ENCODE peak calls at places on chromosomes 6 and 20, in seven cellular contexts. I is HepG2, W is T47D, Z is SK-N-SH, O is GM12878, U is K562, V is H1. K is an unnamed sample.

GRCh38 chr20:51661609-51662178 is 106.5 kb downstream of the ATP9A start:
- DNase-seq in I (peak; percentile 95), W (no peak), Z (no peak), O (no peak), U (no peak), V (no peak), K (peak; percentile 96)

GRCh38 chr20:25100914-25101313 is 19.0 kb upstream of the VSX1 start:
- DNase-seq in I (no peak), W (peak; percentile 33), Z (no peak), O (no peak), U (no peak), V (peak; percentile 24), K (no peak)

GRCh38 chr6:72809701-72810379 is 188.0 kb downstream of the KCNQ5 start:
- DNase-seq in I (no peak), W (no peak), Z (no peak), O (no peak), U (no peak), V (no peak), K (no peak)

GRCh38 chr6:156980948-156981347 is 203.8 kb downstream of the ARID1B start:
- DNase-seq in I (no peak), W (no peak), Z (no peak), O (no peak), U (no peak), V (no peak), K (no peak)

GRCh38 chr6:37074053-37074827 is 68.8 kb downstream of the FGD2 start:
- DNase-seq in I (no peak), W (no peak), Z (no peak), O (no peak), U (no peak), V (no peak), K (no peak)

GRCh38 chr6:111993342-111993741 is 60.6 kb upstream of the CCN6 start:
- DNase-seq in I (no peak), W (no peak), Z (no peak), O (no peak), U (no peak), V (no peak), K (no peak)

GRCh38 chr20:32158943-32159660 is 48.4 kb downstream of the PLAGL2 start:
- DNase-seq in I (no peak), W (no peak), Z (no peak), O (no peak), U (no peak), V (no peak), K (no peak)

GRCh38 chr20:31956556-31957220 is 4.8 kb upstream of the PDRG1 start:
- DNase-seq in I (no peak), W (no peak), Z (no peak), O (no peak), U (no peak), V (no peak), K (no peak)

GRCh38 chr6:141498980-141499379 is 633.7 kb upstream of the GJE1 start:
- DNase-seq in I (no peak), W (no peak), Z (no peak), O (no peak), U (no peak), V (no peak), K (no peak)

GRCh38 chr20:53875452-53875851 is 194.9 kb downstream of the BCAS1 start:
- DNase-seq in I (no peak), W (no peak), Z (no peak), O (no peak), U (no peak), V (no peak), K (no peak)

GRCh38 chr20:15220778-15221565 is 883.6 kb upstream of the FLRT3 start:
- DNase-seq in I (peak; percentile 18), W (no peak), Z (no peak), O (no peak), U (no peak), V (no peak), K (no peak)

GRCh38 chr6:90294614-90294988 is 2.0 kb downstream of the BACH2 start:
- DNase-seq in I (no peak), W (no peak), Z (peak; percentile 21), O (no peak), U (no peak), V (no peak), K (no peak)

GRCh38 chr6:131982740-131983259 is 31.6 kb upstream of the CCN2 start:
- DNase-seq in I (no peak), W (no peak), Z (no peak), O (no peak), U (no peak), V (no peak), K (no peak)

GRCh38 chr6:107932580-107932979 is 25.4 kb downstream of the SEC63 start:
- DNase-seq in I (no peak), W (no peak), Z (no peak), O (no peak), U (no peak), V (no peak), K (no peak)

GRCh38 chr6:161161889-161162624 is 111.8 kb downstream of the AGPAT4 start:
- DNase-seq in I (no peak), W (peak; percentile 82), Z (no peak), O (no peak), U (no peak), V (no peak), K (no peak)

GRCh38 chr20:9200620-9201019 is 131.7 kb downstream of the PLCB4 start:
- DNase-seq in I (no peak), W (no peak), Z (no peak), O (no peak), U (no peak), V (no peak), K (peak; percentile 36)

GRCh38 chr6:53582963-53583362 is 38.1 kb upstream of the GCLC start:
- DNase-seq in I (no peak), W (no peak), Z (no peak), O (no peak), U (no peak), V (no peak), K (no peak)

GRCh38 chr6:53894086-53894485 is 99.3 kb downstream of the LRRC1 start:
- DNase-seq in I (no peak), W (peak; percentile 12), Z (no peak), O (no peak), U (no peak), V (no peak), K (no peak)

GRCh38 chr20:1761116-1761515 is 103.5 kb upstream of the SIRPG start:
- DNase-seq in I (no peak), W (no peak), Z (no peak), O (no peak), U (no peak), V (no peak), K (peak; percentile 13)

GRCh38 chr6:23611776-23612381 is 514.1 kb upstream of the NRSN1 start:
- DNase-seq in I (no peak), W (no peak), Z (peak; percentile 86), O (no peak), U (no peak), V (no peak), K (no peak)

GRCh38 chr6:110875548-110876169 is 1.1 kb downstream of the AMD1 start:
- DNase-seq in I (no peak), W (peak; percentile 3), Z (peak; percentile 66), O (no peak), U (peak; percentile 70), V (peak; percentile 63), K (no peak)

GRCh38 chr20:48949304-48950170 is 28.0 kb downstream of the ARFGEF2 start:
- DNase-seq in I (peak; percentile 35), W (no peak), Z (no peak), O (no peak), U (peak; percentile 49), V (peak; percentile 51), K (no peak)
- TF ChIP-seq JUND in I (no peak), W (no peak), Z (no peak), O (no peak), U (no peak), V (no peak), K (no peak)

DNA sequence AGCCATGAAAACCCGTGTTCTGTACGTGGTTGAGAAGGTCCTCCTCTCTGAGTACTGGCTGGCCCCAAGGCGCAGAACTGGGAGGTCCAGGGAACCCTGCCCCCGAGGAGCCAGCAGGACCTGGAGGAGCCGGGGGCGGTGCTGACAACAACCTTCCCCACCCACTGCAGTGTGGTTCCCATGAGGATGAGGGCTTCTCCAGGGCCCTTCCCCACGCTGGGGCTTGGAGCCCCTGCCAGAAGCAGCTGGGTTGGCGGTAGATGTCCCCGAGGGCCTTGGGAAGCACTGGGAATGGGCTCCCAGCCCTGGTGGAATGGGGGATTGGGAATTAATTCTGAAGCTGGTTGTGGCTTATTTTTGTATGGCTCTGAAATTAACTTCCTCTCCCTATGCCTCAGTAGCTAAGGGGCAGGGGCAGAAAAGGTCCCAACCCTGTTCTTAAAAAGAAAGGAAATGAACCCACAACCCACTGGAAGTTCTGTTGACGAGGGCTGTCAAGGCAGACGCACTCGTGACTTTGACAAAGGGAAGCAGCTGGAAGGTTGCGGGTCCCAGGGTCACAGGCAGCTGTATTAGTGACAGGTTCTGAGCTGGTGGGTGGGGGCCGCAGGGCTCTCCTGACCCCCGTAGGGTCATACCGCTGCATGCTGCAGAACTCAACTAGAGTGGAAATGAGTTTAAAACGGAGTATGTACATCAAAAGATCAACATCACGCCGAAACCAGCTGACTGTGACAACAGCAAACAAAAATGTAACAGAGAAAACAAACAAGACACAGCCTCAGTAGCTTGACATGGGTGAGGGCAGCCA is 13.9 kb upstream of the HELZ2 start:
- DNase-seq in I (no peak), W (peak; percentile 22), Z (no peak), O (no peak), U (no peak), V (no peak), K (no peak)
- TF ChIP-seq JUND in I (no peak), W (no peak), Z (no peak), O (no peak), U (no peak), V (no peak), K (no peak)

DNA sequence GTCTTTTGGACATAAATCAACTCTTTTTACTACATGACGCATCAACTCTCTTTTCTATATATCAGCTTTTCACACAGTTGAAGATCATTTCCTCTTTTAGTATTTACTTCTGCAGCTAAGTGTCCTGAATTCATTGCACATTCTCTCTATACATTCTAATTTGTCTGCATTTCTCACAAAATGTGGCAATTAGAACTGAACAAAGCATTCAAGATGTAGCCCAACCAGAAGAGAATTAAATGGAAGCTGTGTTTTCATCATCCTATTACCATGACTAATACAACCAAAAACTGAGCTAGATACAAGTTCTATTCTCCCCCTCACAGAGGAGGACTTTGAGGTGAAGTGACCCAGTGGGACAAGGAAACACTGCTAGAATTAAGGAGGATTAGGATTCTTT is 86.9 kb downstream of the PLCG1 start:
- DNase-seq in I (no peak), W (no peak), Z (no peak), O (no peak), U (no peak), V (no peak), K (no peak)
- TF ChIP-seq JUND in I (no peak), W (no peak), Z (no peak), O (no peak), U (no peak), V (no peak), K (no peak)

DNA sequence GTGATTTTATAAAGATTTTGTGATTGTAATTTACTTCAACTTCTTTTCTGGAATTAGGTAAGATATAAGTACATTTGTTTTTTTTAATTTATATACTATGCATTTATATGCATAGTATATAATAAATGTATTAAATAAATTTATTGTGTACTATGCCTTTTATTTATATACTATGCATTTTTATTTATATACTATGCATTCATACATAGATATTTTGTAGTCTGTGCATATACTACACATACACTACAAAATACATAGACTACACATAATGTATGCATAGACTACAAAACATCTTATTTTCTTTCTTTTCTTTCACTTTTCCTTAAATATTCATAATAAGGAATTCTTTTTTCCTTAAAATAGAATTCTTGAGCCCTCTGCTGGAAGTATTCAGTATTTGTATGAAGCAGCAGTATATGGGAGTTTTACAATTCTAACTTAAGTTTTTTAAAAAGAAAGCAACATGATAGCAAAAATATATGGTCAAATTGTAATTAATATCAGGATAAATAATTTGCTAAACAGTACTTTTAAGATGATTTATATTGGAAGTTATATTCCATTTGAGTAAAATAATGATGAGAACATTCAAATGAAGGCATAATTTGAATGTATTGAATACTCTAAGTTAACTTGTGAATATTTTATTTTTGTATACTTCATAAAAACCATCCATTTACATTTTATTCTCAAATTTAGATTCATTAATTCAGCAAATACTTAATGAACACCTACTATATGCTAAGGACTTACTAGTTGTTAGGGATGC is 129.3 kb downstream of the KLHL32 start:
- DNase-seq in I (no peak), W (peak; percentile 7), Z (peak; percentile 26), O (no peak), U (no peak), V (no peak), K (peak; percentile 21)
- TF ChIP-seq JUND in I (no peak), W (no peak), Z (no peak), O (no peak), U (no peak), V (no peak), K (no peak)

K was measured in HCT116.